ENCODE peak calls at places on chromosome 11, in seven cellular contexts. F is H1, V is HCT116, N is HepG2, D is SK-N-SH, L is K562, G is GM12878. Q is an unnamed sample.

GRCh38 chr11:120061761-120062560 is 76.0 kb downstream of the TRIM29 start:
- DNase-seq in V (no peak), F (peak; percentile 19), D (no peak), L (no peak), G (no peak), N (no peak), Q (no peak)

GRCh38 chr11:58152776-58153175 is 27.4 kb upstream of the OR9I1 start:
- DNase-seq in D (no peak), G (no peak), N (no peak), F (no peak), V (no peak), L (no peak), Q (no peak)

GRCh38 chr11:35418847-35419712 is at the start of gene SLC1A2:
- DNase-seq in F (no peak), V (no peak), D (peak; percentile 78), N (no peak), L (no peak), G (no peak), Q (no peak)

GRCh38 chr11:44159848-44160721 is 64.6 kb downstream of the EXT2 start:
- DNase-seq in G (no peak), F (no peak), D (no peak), L (no peak), N (no peak), V (no peak), Q (no peak)

GRCh38 chr11:103110406-103110805 is 1.2 kb downstream of the DYNC2H1 start:
- DNase-seq in V (no peak), N (no peak), L (no peak), F (no peak), G (no peak), D (no peak), Q (no peak)

GRCh38 chr11:45091563-45092392 is 54.7 kb upstream of the PRDM11 start:
- DNase-seq in N (no peak), D (no peak), F (no peak), L (no peak), G (no peak), V (no peak), Q (no peak)

GRCh38 chr11:93939084-93939780 is 81.9 kb upstream of the HEPHL1 start:
- DNase-seq in F (no peak), G (no peak), V (no peak), L (no peak), D (no peak), N (no peak), Q (no peak)

GRCh38 chr11:130631119-130631518 is 182.7 kb downstream of the ADAMTS15 start:
- DNase-seq in L (no peak), V (peak; percentile 52), D (no peak), G (no peak), N (no peak), F (no peak), Q (peak; percentile 74)

GRCh38 chr11:19777032-19777341 is 64.3 kb downstream of the NAV2 start:
- DNase-seq in F (no peak), L (no peak), V (no peak), N (no peak), D (peak; percentile 39), G (no peak), Q (no peak)

GRCh38 chr11:11981840-11982239 is 26.6 kb downstream of the DKK3 start:
- DNase-seq in V (no peak), D (no peak), F (no peak), N (no peak), L (no peak), G (no peak), Q (no peak)

GRCh38 chr11:73957654-73958361 is 7.0 kb downstream of the DNAJB13 start:
- DNase-seq in G (no peak), L (no peak), V (no peak), F (no peak), D (no peak), N (no peak), Q (no peak)

GRCh38 chr11:46846510-46846830 is 390 bp upstream of the CKAP5 start:
- DNase-seq in D (no peak), N (no peak), G (no peak), V (no peak), L (no peak), F (no peak), Q (no peak)

GRCh38 chr11:75144716-75145014 is 6.2 kb upstream of the SLCO2B1 start:
- DNase-seq in F (no peak), D (no peak), N (no peak), L (no peak), V (no peak), G (no peak), Q (no peak)

GRCh38 chr11:66069715-66070603 is at the start of gene PACS1:
- DNase-seq in G (no peak), D (peak; percentile 94), V (no peak), N (peak; percentile 25), F (peak; percentile 34), L (peak; percentile 89), Q (no peak)

GRCh38 chr11:63915961-63916836 is 765 bp downstream of the RCOR2 start:
- DNase-seq in D (peak; percentile 91), L (peak; percentile 78), V (no peak), F (no peak), N (peak; percentile 53), G (no peak), Q (no peak)

GRCh38 chr11:62264004-62264403 is 6.0 kb upstream of the SCGB2A2 start:
- DNase-seq in F (no peak), V (no peak), G (no peak), D (no peak), N (no peak), L (no peak), Q (no peak)

GRCh38 chr11:77559686-77560425 is 29.9 kb upstream of the AQP11 start:
- DNase-seq in L (no peak), V (peak; percentile 32), G (no peak), N (no peak), F (no peak), D (no peak), Q (peak; percentile 79)

GRCh38 chr11:44621140-44621681 is 55.7 kb downstream of the CD82 start:
- DNase-seq in V (peak; percentile 41), F (peak; percentile 46), L (peak; percentile 87), D (peak; percentile 92), G (no peak), N (peak; percentile 55), Q (no peak)

GRCh38 chr11:78158987-78159662 is 19.7 kb upstream of the ALG8 start:
- DNase-seq in D (no peak), G (no peak), F (no peak), N (no peak), V (no peak), L (no peak), Q (no peak)

GRCh38 chr11:62552931-62553838 is 6.6 kb upstream of the AHNAK start:
- DNase-seq in F (peak; percentile 73), L (peak; percentile 63), V (peak; percentile 91), D (no peak), G (no peak), N (no peak), Q (peak; percentile 87)

GRCh38 chr11:94934362-94934761 is 39.0 kb downstream of the CWC15 start:
- DNase-seq in D (peak; percentile 51), N (no peak), F (no peak), V (no peak), G (no peak), L (no peak), Q (no peak)

GRCh38 chr11:19353287-19353686 is 112.5 kb upstream of the E2F8 start:
- DNase-seq in F (no peak), G (no peak), L (no peak), N (no peak), D (no peak), V (no peak), Q (no peak)

GRCh38 chr11:104259121-104259610 is 95.2 kb upstream of the PDGFD start:
- DNase-seq in D (no peak), L (no peak), F (no peak), G (no peak), N (no peak), V (no peak), Q (no peak)

GRCh38 chr11:104256525-104256924 is 92.6 kb upstream of the PDGFD start:
- DNase-seq in G (no peak), D (no peak), L (no peak), F (no peak), V (no peak), N (no peak), Q (no peak)

DNA sequence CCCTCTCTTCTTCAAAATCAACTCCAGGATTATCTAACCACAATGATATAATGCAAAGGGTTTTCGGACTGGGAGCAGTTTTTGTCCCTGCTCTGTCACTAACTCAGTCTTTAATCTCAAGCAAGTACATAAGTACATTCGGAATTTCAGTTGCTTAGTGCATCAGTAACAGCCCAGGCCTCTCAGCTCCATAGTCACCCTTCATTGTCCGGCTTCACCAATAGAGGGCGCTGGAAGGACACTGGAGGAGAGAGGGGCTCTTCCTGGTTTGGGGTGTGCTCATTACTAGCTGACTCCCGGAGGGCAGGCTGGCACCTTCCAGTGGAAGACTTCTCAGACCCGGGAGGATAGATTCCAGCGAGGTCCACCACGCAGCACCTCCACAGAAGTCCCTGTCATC is 90.4 kb upstream of the PDGFD start:
- DNase-seq in V (peak; percentile 46), N (peak; percentile 24), G (no peak), D (peak; percentile 7), L (peak; percentile 11), F (peak; percentile 65), Q (no peak)
- TF ChIP-seq SIN3A in V (no peak), N (no peak), G (no peak), D (no peak), L (no peak), F (no peak), Q (no peak)

DNA sequence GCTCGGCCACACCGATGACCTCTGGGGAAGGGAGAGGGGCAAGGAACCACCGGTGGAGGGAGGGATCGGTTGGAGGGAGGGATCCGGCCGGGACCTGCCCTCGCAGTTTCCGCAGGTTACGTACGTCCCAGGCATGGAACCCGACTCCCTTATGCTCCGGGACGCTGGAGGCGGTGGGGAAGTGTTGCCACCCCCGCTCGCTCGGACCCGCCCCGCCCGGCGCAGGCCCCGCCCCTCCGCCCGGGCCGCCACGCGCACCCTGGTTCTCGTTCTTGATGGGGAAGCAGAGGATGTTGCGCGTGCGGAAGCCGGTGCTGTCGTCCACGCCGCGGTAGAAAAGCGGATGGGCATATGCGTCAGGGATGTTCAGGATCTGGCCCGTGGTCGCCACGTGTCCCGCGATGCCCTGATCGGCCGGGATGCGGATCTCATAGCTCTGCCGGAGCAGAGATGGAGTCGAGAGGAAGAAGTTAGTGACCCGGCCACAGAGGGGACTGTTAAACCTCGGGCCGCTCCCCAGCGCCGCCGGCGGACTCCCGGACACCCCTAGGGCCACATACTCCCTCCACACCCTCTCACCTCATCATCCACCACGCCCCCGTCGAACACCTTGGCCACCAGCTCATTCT is 89.8 kb downstream of the PDE2A start:
- DNase-seq in F (no peak), G (no peak), N (no peak), V (no peak), L (peak; percentile 74), D (no peak), Q (no peak)
- TF ChIP-seq SIN3A in F (no peak), G (no peak), N (no peak), V (no peak), L (no peak), D (no peak), Q (no peak)

GRCh38 chr11:9855579-9856260 is 191.8 kb downstream of the SWAP70 start:
- DNase-seq in G (peak; percentile 8), L (no peak), V (no peak), F (no peak), D (no peak), N (no peak), Q (no peak)
- TF ChIP-seq SIN3A in G (no peak), L (no peak), V (no peak), F (no peak), D (no peak), N (no peak), Q (no peak)

GRCh38 chr11:21144556-21144955 is 475.2 kb downstream of the NELL1 start:
- DNase-seq in N (no peak), F (no peak), V (no peak), G (no peak), L (no peak), D (no peak), Q (no peak)

GRCh38 chr11:21137813-21138212 is 468.4 kb downstream of the NELL1 start:
- DNase-seq in N (no peak), L (no peak), G (no peak), D (no peak), V (no peak), F (no peak), Q (no peak)

GRCh38 chr11:21142007-21142406 is 472.6 kb downstream of the NELL1 start:
- DNase-seq in L (no peak), G (no peak), F (no peak), D (peak; percentile 7), N (no peak), V (no peak), Q (no peak)
- TF ChIP-seq SIN3A in L (no peak), G (no peak), F (no peak), D (no peak), N (no peak), V (no peak), Q (no peak)